ENCODE peak calls at places on chromosomes 3 and 15, in five cellular contexts. One of them, this sample, is unnamed.

GRCh38 chr3:149384911-149385321 is 7.5 kb upstream of the TM4SF1 start:
- DNase-seq in mesendoderm: peak
- DNase-seq in neuronal stem cell: no peak
- DNase-seq in IMR-90: peak
- DNase-seq in H1: no peak
- DNase-seq in this sample: no peak

GRCh38 chr15:89835190-89835564 is 20.5 kb upstream of the ANPEP start:
- DNase-seq in IMR-90: no peak
- DNase-seq in neuronal stem cell: no peak
- DNase-seq in mesendoderm: no peak
- DNase-seq in H1: no peak
- DNase-seq in this sample: no peak

GRCh38 chr15:101773496-101774100 is 29.7 kb upstream of the OR4F6 start:
- DNase-seq in mesendoderm: peak
- DNase-seq in H1: no peak
- DNase-seq in neuronal stem cell: no peak
- DNase-seq in IMR-90: no peak
- DNase-seq in this sample: peak

GRCh38 chr3:136728918-136729317 is 23.3 kb downstream of the STAG1 start:
- DNase-seq in IMR-90: peak
- DNase-seq in mesendoderm: peak
- DNase-seq in neuronal stem cell: no peak
- DNase-seq in H1: no peak
- DNase-seq in this sample: peak

GRCh38 chr15:68431792-68432401 is at the start of gene ITGA11:
- DNase-seq in IMR-90: peak
- DNase-seq in neuronal stem cell: peak
- DNase-seq in mesendoderm: peak
- DNase-seq in H1: no peak
- DNase-seq in this sample: peak

GRCh38 chr3:133872161-133872560 is 23.5 kb downstream of the RAB6B start:
- DNase-seq in H1: no peak
- DNase-seq in IMR-90: no peak
- DNase-seq in mesendoderm: no peak
- DNase-seq in neuronal stem cell: no peak
- DNase-seq in this sample: no peak

GRCh38 chr3:126402666-126403302 is 8.1 kb downstream of the CFAP100 start:
- DNase-seq in mesendoderm: no peak
- DNase-seq in IMR-90: no peak
- DNase-seq in neuronal stem cell: no peak
- DNase-seq in H1: no peak
- DNase-seq in this sample: no peak

GRCh38 chr3:52841211-52841980 is 6.6 kb upstream of the MUSTN1 start:
- DNase-seq in neuronal stem cell: no peak
- DNase-seq in IMR-90: peak
- DNase-seq in H1: no peak
- DNase-seq in mesendoderm: no peak
- DNase-seq in this sample: no peak

GRCh38 chr3:77513541-77513940 is 473.6 kb downstream of the ROBO2 start:
- DNase-seq in neuronal stem cell: no peak
- DNase-seq in H1: no peak
- DNase-seq in IMR-90: no peak
- DNase-seq in mesendoderm: no peak
- DNase-seq in this sample: no peak

GRCh38 chr3:82745544-82745943 is 984.1 kb upstream of the GBE1 start:
- DNase-seq in mesendoderm: no peak
- DNase-seq in neuronal stem cell: no peak
- DNase-seq in IMR-90: no peak
- DNase-seq in H1: no peak
- DNase-seq in this sample: no peak

GRCh38 chr3:61371123-61371522 is 119.9 kb upstream of the FHIT start:
- DNase-seq in H1: no peak
- DNase-seq in neuronal stem cell: peak
- DNase-seq in IMR-90: no peak
- DNase-seq in mesendoderm: peak
- DNase-seq in this sample: no peak

DNA sequence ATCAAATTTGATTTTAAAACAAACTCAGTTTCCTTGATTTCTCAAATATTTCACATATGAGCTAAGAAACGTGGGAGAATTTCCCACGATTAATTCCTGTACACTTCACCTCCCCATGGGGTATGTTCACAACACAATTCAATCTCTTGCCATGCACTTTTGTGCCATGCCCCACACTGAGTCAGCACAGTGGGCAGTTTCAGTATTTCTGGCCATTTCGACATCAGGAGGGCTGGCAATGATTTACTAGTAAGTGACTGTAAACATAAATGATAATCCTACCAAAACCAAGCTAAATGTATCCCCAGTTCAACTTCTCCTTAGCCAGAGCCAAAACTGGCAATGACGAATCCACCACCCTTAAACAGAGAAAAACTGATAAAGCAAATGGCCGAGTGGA is 293.6 kb downstream of the FGF12 start:
- DNase-seq in IMR-90: no peak
- DNase-seq in mesendoderm: no peak
- DNase-seq in neuronal stem cell: no peak
- DNase-seq in H1: no peak
- DNase-seq in this sample: no peak
- H3K27ac ChIP-seq in IMR-90: no peak
- H3K27ac ChIP-seq in mesendoderm: no peak
- H3K27ac ChIP-seq in neuronal stem cell: no peak
- H3K27ac ChIP-seq in H1: no peak
- H3K27ac ChIP-seq in this sample: no peak

DNA sequence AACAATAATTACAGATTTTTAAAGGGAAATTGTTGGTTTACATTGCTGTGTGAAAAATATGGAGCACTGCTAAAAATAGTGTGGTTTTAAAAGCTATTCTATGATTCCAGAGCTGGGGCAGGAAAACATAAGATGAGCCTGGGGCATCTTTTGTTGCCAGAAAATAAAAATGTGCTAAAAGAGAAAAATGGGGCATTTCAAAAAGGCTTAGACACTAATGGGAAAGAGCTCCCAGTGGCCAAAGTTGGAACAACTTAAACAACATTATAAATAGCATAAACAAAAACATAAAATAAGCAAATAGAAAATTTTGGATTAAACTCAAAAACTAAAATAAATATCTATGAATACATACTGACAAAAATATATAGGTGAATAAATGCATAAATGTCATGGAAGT is 478.9 kb downstream of the NLGN1 start:
- DNase-seq in IMR-90: no peak
- DNase-seq in H1: no peak
- DNase-seq in neuronal stem cell: no peak
- DNase-seq in mesendoderm: no peak
- DNase-seq in this sample: no peak
- H3K18ac ChIP-seq in IMR-90: no peak
- H3K18ac ChIP-seq in H1: no peak
- H3K18ac ChIP-seq in neuronal stem cell: no peak
- H3K18ac ChIP-seq in mesendoderm: no peak
- H3K18ac ChIP-seq in this sample: no peak

GRCh38 chr3:150723946-150724345 is 20.2 kb upstream of the ERICH6 start:
- DNase-seq in mesendoderm: no peak
- DNase-seq in neuronal stem cell: no peak
- DNase-seq in H1: no peak
- DNase-seq in IMR-90: no peak
- DNase-seq in this sample: no peak

GRCh38 chr3:150721285-150722130 is 17.8 kb upstream of the ERICH6 start:
- DNase-seq in mesendoderm: peak
- DNase-seq in neuronal stem cell: peak
- DNase-seq in IMR-90: peak
- DNase-seq in H1: no peak
- DNase-seq in this sample: no peak

GRCh38 chr3:150727653-150728502 is 24.2 kb upstream of the ERICH6 start:
- DNase-seq in H1: no peak
- DNase-seq in mesendoderm: no peak
- DNase-seq in IMR-90: no peak
- DNase-seq in neuronal stem cell: no peak
- DNase-seq in this sample: no peak

GRCh38 chr3:150722267-150722666 is 18.5 kb upstream of the ERICH6 start:
- DNase-seq in mesendoderm: no peak
- DNase-seq in IMR-90: no peak
- DNase-seq in H1: no peak
- DNase-seq in neuronal stem cell: no peak
- DNase-seq in this sample: no peak

DNA sequence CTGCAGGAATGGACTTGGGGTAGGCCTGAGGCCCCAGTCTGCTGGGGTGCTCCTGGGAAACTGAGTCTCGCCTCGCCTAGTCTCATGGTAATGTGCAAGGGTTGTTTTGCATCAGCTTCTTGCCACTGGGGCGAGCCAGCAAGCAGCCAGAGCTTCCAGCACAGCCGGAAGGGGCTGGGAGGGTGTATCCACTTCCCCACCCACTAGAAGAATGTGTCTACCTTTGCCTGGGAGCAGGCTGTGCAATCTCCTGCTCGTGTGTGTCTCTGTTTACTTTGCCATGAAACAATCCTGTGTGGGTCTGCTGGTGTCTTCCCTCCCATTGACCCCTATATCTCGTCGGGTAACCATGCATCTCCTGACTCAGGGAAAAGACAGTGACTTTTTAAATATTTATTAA is 21.8 kb upstream of the ERICH6 start:
- DNase-seq in neuronal stem cell: no peak
- DNase-seq in mesendoderm: no peak
- DNase-seq in IMR-90: no peak
- DNase-seq in H1: no peak
- DNase-seq in this sample: no peak
- H3K27ac ChIP-seq in neuronal stem cell: no peak
- H3K27ac ChIP-seq in mesendoderm: no peak
- H3K27ac ChIP-seq in IMR-90: no peak
- H3K27ac ChIP-seq in H1: no peak
- H3K27ac ChIP-seq in this sample: no peak

GRCh38 chr3:171242170-171242569 is 215.7 kb upstream of the SLC2A2 start:
- DNase-seq in mesendoderm: no peak
- DNase-seq in neuronal stem cell: no peak
- DNase-seq in H1: no peak
- DNase-seq in IMR-90: no peak
- DNase-seq in this sample: no peak
- H3K18ac ChIP-seq in mesendoderm: no peak
- H3K18ac ChIP-seq in neuronal stem cell: no peak
- H3K18ac ChIP-seq in H1: no peak
- H3K18ac ChIP-seq in IMR-90: no peak
- H3K18ac ChIP-seq in this sample: no peak

DNA sequence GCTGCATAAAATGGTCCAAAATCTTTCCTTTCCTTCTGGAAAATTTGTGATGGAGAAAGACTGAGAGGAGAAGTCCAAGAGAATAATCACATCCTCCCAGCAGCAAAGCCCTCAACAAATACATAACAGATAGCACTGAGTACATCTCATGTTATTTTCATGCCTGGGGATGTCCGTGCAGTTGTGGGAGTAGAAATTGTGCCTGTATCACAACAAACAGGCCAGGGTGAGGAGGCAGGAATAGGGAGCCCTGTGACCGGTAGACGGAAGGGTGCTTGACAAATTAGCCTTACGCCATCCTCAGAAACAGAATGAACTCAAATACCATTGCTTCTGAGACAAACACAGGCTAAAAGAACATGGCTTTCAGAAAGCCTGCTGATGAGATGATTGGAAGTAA is 333.2 kb upstream of the UMPS start:
- DNase-seq in neuronal stem cell: no peak
- DNase-seq in IMR-90: no peak
- DNase-seq in H1: no peak
- DNase-seq in mesendoderm: no peak
- DNase-seq in this sample: no peak
- H3K27ac ChIP-seq in neuronal stem cell: no peak
- H3K27ac ChIP-seq in IMR-90: no peak
- H3K27ac ChIP-seq in H1: no peak
- H3K27ac ChIP-seq in mesendoderm: no peak
- H3K27ac ChIP-seq in this sample: no peak

GRCh38 chr3:177347611-177348010 is 150.3 kb upstream of the TBL1XR1 start:
- DNase-seq in H1: no peak
- DNase-seq in neuronal stem cell: no peak
- DNase-seq in mesendoderm: no peak
- DNase-seq in IMR-90: no peak
- DNase-seq in this sample: no peak
- H3K18ac ChIP-seq in H1: no peak
- H3K18ac ChIP-seq in neuronal stem cell: peak
- H3K18ac ChIP-seq in mesendoderm: no peak
- H3K18ac ChIP-seq in IMR-90: peak
- H3K18ac ChIP-seq in this sample: no peak

DNA sequence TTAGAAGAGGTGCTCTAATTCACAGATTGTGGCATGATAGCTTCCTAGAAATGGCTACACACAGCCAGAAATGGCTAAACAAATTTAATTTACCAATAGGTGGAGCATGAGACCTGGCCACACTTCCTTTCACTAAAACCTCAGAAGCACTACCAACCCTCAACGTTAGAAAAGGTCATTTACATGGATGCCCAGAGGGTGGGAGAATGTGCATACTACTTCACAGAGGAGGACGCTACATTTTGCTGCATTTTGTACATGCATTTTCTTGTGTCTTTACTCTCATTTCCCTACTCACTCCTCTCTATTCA is 40.2 kb downstream of the C2CD4B start:
- DNase-seq in H1: no peak
- DNase-seq in IMR-90: no peak
- DNase-seq in mesendoderm: peak
- DNase-seq in neuronal stem cell: no peak
- DNase-seq in this sample: no peak
- H3K27ac ChIP-seq in H1: no peak
- H3K27ac ChIP-seq in IMR-90: no peak
- H3K27ac ChIP-seq in mesendoderm: no peak
- H3K27ac ChIP-seq in neuronal stem cell: no peak
- H3K27ac ChIP-seq in this sample: no peak

GRCh38 chr15:22838292-22839042 is at the start of gene NIPA2:
- DNase-seq in H1: peak
- DNase-seq in mesendoderm: peak
- DNase-seq in neuronal stem cell: peak
- DNase-seq in IMR-90: peak
- DNase-seq in this sample: peak
- H3K18ac ChIP-seq in H1: peak
- H3K18ac ChIP-seq in mesendoderm: peak
- H3K18ac ChIP-seq in neuronal stem cell: peak
- H3K18ac ChIP-seq in IMR-90: peak
- H3K18ac ChIP-seq in this sample: peak

DNA sequence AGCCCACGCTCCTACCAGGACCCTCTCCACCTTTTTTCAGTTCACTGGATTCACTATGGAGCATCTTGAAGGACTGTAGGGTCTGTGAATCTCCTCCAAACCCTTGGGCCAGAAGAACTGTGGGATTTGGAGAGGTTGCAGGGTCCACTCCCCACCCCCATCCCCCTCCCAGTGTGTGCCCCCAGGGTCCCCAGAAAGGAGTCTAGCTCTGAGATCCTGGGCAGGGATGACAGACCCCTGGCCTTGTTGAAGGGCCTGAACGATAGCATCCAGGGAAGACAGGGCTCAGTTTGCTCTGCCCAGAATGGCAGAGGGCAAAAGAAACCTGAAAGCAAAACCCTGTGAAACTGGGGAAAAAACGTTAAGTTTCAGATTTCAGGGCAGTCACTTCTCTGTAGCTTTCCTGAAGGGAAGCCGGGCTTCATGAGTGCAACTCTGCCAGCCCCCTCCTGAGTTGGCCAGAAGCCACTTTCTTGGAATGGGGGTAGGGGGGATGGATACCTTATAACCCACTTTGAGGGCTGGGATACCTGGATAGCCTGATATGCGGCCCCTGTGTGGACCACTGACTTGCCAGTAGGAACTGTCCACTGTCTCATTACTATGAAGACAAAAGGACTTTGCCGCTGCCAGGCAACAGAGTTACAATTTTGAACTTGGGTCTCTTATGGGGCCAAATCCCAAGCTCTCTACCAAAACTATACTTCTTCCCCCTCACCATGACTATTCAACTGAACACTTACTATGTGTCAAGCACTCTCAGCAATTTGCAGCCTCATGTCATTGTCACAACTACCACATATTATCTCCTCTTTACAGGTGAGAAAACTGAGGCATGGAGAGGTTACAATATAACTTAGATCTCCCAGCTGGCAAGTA is 1.6 kb upstream of the CISH start:
- DNase-seq in neuronal stem cell: no peak
- DNase-seq in H1: no peak
- DNase-seq in mesendoderm: no peak
- DNase-seq in IMR-90: no peak
- DNase-seq in this sample: no peak
- H3K27ac ChIP-seq in neuronal stem cell: no peak
- H3K27ac ChIP-seq in H1: no peak
- H3K27ac ChIP-seq in mesendoderm: no peak
- H3K27ac ChIP-seq in IMR-90: no peak
- H3K27ac ChIP-seq in this sample: no peak